ENCODE peak calls at places on chromosome 1, in ten cellular contexts. S, E, H, X, B, R, L, J, W and A are unnamed samples.
A peak's percentile ranks its signal among the peaks of the same experiment; 100 is the strongest.

GRCh38 chr1:102096162-102096561 is 99.4 kb upstream of the OLFM3 start:
- DNase-seq in S (no peak), E (no peak), H (no peak), X (no peak), B (no peak), R (no peak), L (no peak), J (no peak), W (no peak), A (no peak)

GRCh38 chr1:245441699-245442098 is 286.9 kb downstream of the KIF26B start:
- DNase-seq in S (no peak), E (no peak), H (no peak), X (no peak), B (no peak), R (no peak), L (no peak), J (no peak), W (no peak), A (no peak)

GRCh38 chr1:95003433-95003738 is 69.4 kb downstream of the ALG14 start:
- DNase-seq in S (no peak), E (no peak), H (no peak), X (no peak), B (no peak), R (no peak), L (no peak), J (no peak), W (no peak), A (no peak)

GRCh38 chr1:14881775-14882672 is 271.5 kb upstream of the TMEM51 start:
- DNase-seq in S (no peak), E (no peak), H (no peak), X (no peak), B (no peak), R (no peak), L (no peak), J (no peak), W (no peak), A (no peak)

GRCh38 chr1:180116964-180117763 is 37.5 kb upstream of the QSOX1 start:
- DNase-seq in S (peak; percentile 53), E (no peak), H (peak; percentile 17), X (peak; percentile 50), B (peak; percentile 73), R (no peak), L (no peak), J (peak; percentile 63), W (no peak), A (no peak)

GRCh38 chr1:8047112-8047511 is 21.0 kb upstream of the ERRFI1 start:
- DNase-seq in S (no peak), E (no peak), H (no peak), X (no peak), B (no peak), R (no peak), L (no peak), J (no peak), W (no peak), A (no peak)

GRCh38 chr1:65177457-65177856 is 29.5 kb downstream of the AK4 start:
- DNase-seq in S (no peak), E (no peak), H (no peak), X (no peak), B (no peak), R (peak; percentile 84), L (no peak), J (no peak), W (no peak), A (no peak)

GRCh38 chr1:193663965-193664364 is 477.6 kb upstream of the B3GALT2 start:
- DNase-seq in S (no peak), E (no peak), H (no peak), X (no peak), B (no peak), R (no peak), L (no peak), J (no peak), W (no peak), A (no peak)

DNA sequence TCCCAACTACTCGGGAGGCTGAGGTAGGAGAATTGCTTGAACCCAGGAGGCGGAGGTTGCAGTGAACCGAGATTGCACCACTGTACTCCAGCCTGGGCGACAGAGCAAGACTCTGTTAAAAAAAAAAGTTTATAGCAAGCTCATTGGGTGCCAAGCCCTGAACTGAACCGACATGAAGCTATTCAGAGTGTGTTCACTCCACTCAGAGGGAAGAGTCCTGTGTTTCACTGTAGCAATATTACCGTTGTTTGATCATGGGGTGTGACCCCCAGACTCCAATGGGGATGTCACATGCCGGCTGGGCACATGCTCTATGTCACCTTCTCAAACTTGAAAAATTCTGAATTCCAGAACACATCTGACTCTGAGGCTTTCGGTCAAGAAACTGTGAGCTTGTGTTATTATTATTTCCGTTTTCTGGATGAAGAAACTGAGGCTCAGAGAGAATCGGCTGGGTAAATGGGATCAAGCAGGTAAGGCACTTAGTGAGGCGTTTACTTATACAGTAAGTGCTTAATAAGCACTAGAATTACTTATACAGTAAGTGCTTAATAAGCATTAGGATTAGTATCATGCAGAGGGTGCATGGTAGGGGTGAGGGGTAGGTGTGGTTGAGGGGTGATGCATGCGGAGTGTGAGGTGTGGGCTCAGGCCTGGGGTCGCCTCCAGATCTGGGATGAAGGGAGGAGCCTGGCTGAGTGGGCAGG is 36.2 kb downstream of the HSPG2 start:
- DNase-seq in S (no peak), E (no peak), H (no peak), X (no peak), B (no peak), R (no peak), L (no peak), J (no peak), W (no peak), A (no peak)
- H3K4me1 ChIP-seq in S (peaks cover 29% of the 10 kb centered on the region), E (peaks cover 29% of the 10 kb centered on the region), H (peaks cover 88% of the 10 kb centered on the region), X (peaks cover 55% of the 10 kb centered on the region), B (peaks cover 26% of the 10 kb centered on the region), R (no peaks in the 10 kb centered on the region), L (peaks cover 10% of the 10 kb centered on the region), J (peaks cover 31% of the 10 kb centered on the region), W (peaks cover 18% of the 10 kb centered on the region), A (no peaks in the 10 kb centered on the region)

GRCh38 chr1:43550598-43551246 is 20.0 kb downstream of the PTPRF start:
- DNase-seq in S (no peak), E (no peak), H (no peak), X (no peak), B (no peak), R (no peak), L (no peak), J (no peak), W (no peak), A (no peak)
- H3K4me3 ChIP-seq in S (peak overlapping the region; percentile 26), E (peak overlapping the region; percentile 5), H (peak overlapping the region; percentile 30), X (peak overlapping the region; percentile 28), B (peak overlapping the region; percentile 22), R (peak overlapping the region; percentile 25), L (no peak overlapping the region), J (no peak overlapping the region), W (peak overlapping the region; percentile 50), A (no peak overlapping the region)

GRCh38 chr1:214660900-214661299 is 57.9 kb downstream of the CENPF start:
- DNase-seq in S (peak; percentile 21), E (no peak), H (no peak), X (peak; percentile 43), B (peak; percentile 48), R (peak; percentile 47), L (no peak), J (no peak), W (no peak), A (no peak)
- H3K36me3 ChIP-seq in S (no peaks in the 10 kb centered on the region), E (peaks cover 97% of the 10 kb centered on the region), H (no peaks in the 10 kb centered on the region), X (peaks cover 1% of the 10 kb centered on the region), B (no peaks in the 10 kb centered on the region), R (peaks cover 14% of the 10 kb centered on the region), L (no peaks in the 10 kb centered on the region), J (peaks cover 96% of the 10 kb centered on the region), W (no peaks in the 10 kb centered on the region), A (peaks cover 96% of the 10 kb centered on the region)

GRCh38 chr1:198932351-198932991 is 293.6 kb downstream of the PTPRC start:
- DNase-seq in S (no peak), E (no peak), H (no peak), X (no peak), B (no peak), R (no peak), L (no peak), J (peak; percentile 34), W (no peak), A (peak; percentile 32)
- H3K4me1 ChIP-seq in S (no peaks in the 10 kb centered on the region), E (no peaks in the 10 kb centered on the region), H (peaks cover 13% of the 10 kb centered on the region), X (peaks cover 42% of the 10 kb centered on the region), B (peaks cover 1% of the 10 kb centered on the region), R (no peaks in the 10 kb centered on the region), L (peaks cover 51% of the 10 kb centered on the region), J (peaks cover 30% of the 10 kb centered on the region), W (peaks cover 9% of the 10 kb centered on the region), A (peaks cover 40% of the 10 kb centered on the region)

GRCh38 chr1:170307426-170307825 is 161.7 kb downstream of the NTMT2 start:
- DNase-seq in S (no peak), E (no peak), H (no peak), X (no peak), B (no peak), R (no peak), L (no peak), J (no peak), W (no peak), A (no peak)
- H3K4me3 ChIP-seq in S (no peak overlapping the region), E (no peak overlapping the region), H (no peak overlapping the region), X (no peak overlapping the region), B (no peak overlapping the region), R (no peak overlapping the region), L (no peak overlapping the region), J (no peak overlapping the region), W (no peak overlapping the region), A (no peak overlapping the region)

GRCh38 chr1:167679714-167680113 is 42.1 kb upstream of the MPZL1 start:
- DNase-seq in S (no peak), E (no peak), H (no peak), X (no peak), B (no peak), R (no peak), L (no peak), J (no peak), W (no peak), A (no peak)
- H3K36me3 ChIP-seq in S (no peaks in the 10 kb centered on the region), E (no peaks in the 10 kb centered on the region), H (no peaks in the 10 kb centered on the region), X (no peaks in the 10 kb centered on the region), B (no peaks in the 10 kb centered on the region), R (no peaks in the 10 kb centered on the region), L (peaks cover 34% of the 10 kb centered on the region), J (no peaks in the 10 kb centered on the region), W (no peaks in the 10 kb centered on the region), A (no peaks in the 10 kb centered on the region)